ENCODE peak calls at places on chromosomes 5 and 9, in six cellular contexts. One of them, this sample, is unnamed.

GRCh38 chr9:21174671-21175070 is 8.2 kb upstream of the IFNA21 start:
- DNase-seq in astrocyte: no peak
- DNase-seq in stomach: no peak
- DNase-seq in stimulated activated CD4-positive, alpha-beta T cell treated with anti-CD3 and anti-CD28 coated beads, TNF-alpha, amount 100 ng/mL, for 4 hours: no peak
- DNase-seq in RPMI7951: peak
- DNase-seq in T-helper 2 cell: no peak
- DNase-seq in this sample: no peak

GRCh38 chr5:416636-416960 is 26.4 kb upstream of the EXOC3 start:
- DNase-seq in astrocyte: no peak
- DNase-seq in stomach: no peak
- DNase-seq in stimulated activated CD4-positive, alpha-beta T cell treated with anti-CD3 and anti-CD28 coated beads, TNF-alpha, amount 100 ng/mL, for 4 hours: no peak
- DNase-seq in RPMI7951: no peak
- DNase-seq in T-helper 2 cell: no peak
- DNase-seq in this sample: no peak

GRCh38 chr9:27470291-27470805 is 53.7 kb upstream of the IFNK start:
- DNase-seq in astrocyte: no peak
- DNase-seq in stomach: no peak
- DNase-seq in stimulated activated CD4-positive, alpha-beta T cell treated with anti-CD3 and anti-CD28 coated beads, TNF-alpha, amount 100 ng/mL, for 4 hours: no peak
- DNase-seq in RPMI7951: no peak
- DNase-seq in T-helper 2 cell: no peak
- DNase-seq in this sample: no peak

GRCh38 chr9:114364123-114364522 is 23.7 kb downstream of the AKNA start:
- DNase-seq in astrocyte: peak
- DNase-seq in stomach: no peak
- DNase-seq in stimulated activated CD4-positive, alpha-beta T cell treated with anti-CD3 and anti-CD28 coated beads, TNF-alpha, amount 100 ng/mL, for 4 hours: no peak
- DNase-seq in RPMI7951: peak
- DNase-seq in T-helper 2 cell: no peak
- DNase-seq in this sample: no peak

GRCh38 chr9:113222482-113222841 is 1.1 kb downstream of the SLC31A1 start:
- DNase-seq in astrocyte: no peak
- DNase-seq in stomach: no peak
- DNase-seq in stimulated activated CD4-positive, alpha-beta T cell treated with anti-CD3 and anti-CD28 coated beads, TNF-alpha, amount 100 ng/mL, for 4 hours: no peak
- DNase-seq in RPMI7951: peak
- DNase-seq in T-helper 2 cell: no peak
- DNase-seq in this sample: no peak

GRCh38 chr9:37902131-37902530 is 1.8 kb downstream of the SLC25A51 start:
- DNase-seq in astrocyte: no peak
- DNase-seq in stomach: no peak
- DNase-seq in stimulated activated CD4-positive, alpha-beta T cell treated with anti-CD3 and anti-CD28 coated beads, TNF-alpha, amount 100 ng/mL, for 4 hours: no peak
- DNase-seq in RPMI7951: no peak
- DNase-seq in T-helper 2 cell: no peak
- DNase-seq in this sample: no peak

GRCh38 chr5:132017738-132018625 is 6.5 kb upstream of the ACSL6 start:
- DNase-seq in astrocyte: no peak
- DNase-seq in stomach: no peak
- DNase-seq in stimulated activated CD4-positive, alpha-beta T cell treated with anti-CD3 and anti-CD28 coated beads, TNF-alpha, amount 100 ng/mL, for 4 hours: no peak
- DNase-seq in RPMI7951: no peak
- DNase-seq in T-helper 2 cell: no peak
- DNase-seq in this sample: no peak

GRCh38 chr5:100840769-100841168 is 62.3 kb downstream of the ST8SIA4 start:
- DNase-seq in astrocyte: no peak
- DNase-seq in stomach: no peak
- DNase-seq in stimulated activated CD4-positive, alpha-beta T cell treated with anti-CD3 and anti-CD28 coated beads, TNF-alpha, amount 100 ng/mL, for 4 hours: no peak
- DNase-seq in RPMI7951: no peak
- DNase-seq in T-helper 2 cell: no peak
- DNase-seq in this sample: no peak

GRCh38 chr5:132411382-132411925 is 41.9 kb downstream of the SLC22A5 start:
- DNase-seq in astrocyte: no peak
- DNase-seq in stomach: peak
- DNase-seq in stimulated activated CD4-positive, alpha-beta T cell treated with anti-CD3 and anti-CD28 coated beads, TNF-alpha, amount 100 ng/mL, for 4 hours: peak
- DNase-seq in RPMI7951: no peak
- DNase-seq in T-helper 2 cell: no peak
- DNase-seq in this sample: peak

GRCh38 chr9:25537857-25538256 is 140.4 kb downstream of the TUSC1 start:
- DNase-seq in astrocyte: no peak
- DNase-seq in stomach: no peak
- DNase-seq in stimulated activated CD4-positive, alpha-beta T cell treated with anti-CD3 and anti-CD28 coated beads, TNF-alpha, amount 100 ng/mL, for 4 hours: no peak
- DNase-seq in RPMI7951: no peak
- DNase-seq in T-helper 2 cell: no peak
- DNase-seq in this sample: no peak

GRCh38 chr9:69645488-69645887 is 26.7 kb downstream of the APBA1 start:
- DNase-seq in astrocyte: no peak
- DNase-seq in stomach: peak
- DNase-seq in stimulated activated CD4-positive, alpha-beta T cell treated with anti-CD3 and anti-CD28 coated beads, TNF-alpha, amount 100 ng/mL, for 4 hours: no peak
- DNase-seq in RPMI7951: no peak
- DNase-seq in T-helper 2 cell: no peak
- DNase-seq in this sample: peak

GRCh38 chr9:37097294-37097693 is 23.1 kb upstream of the ZCCHC7 start:
- DNase-seq in astrocyte: no peak
- DNase-seq in stomach: no peak
- DNase-seq in stimulated activated CD4-positive, alpha-beta T cell treated with anti-CD3 and anti-CD28 coated beads, TNF-alpha, amount 100 ng/mL, for 4 hours: no peak
- DNase-seq in RPMI7951: no peak
- DNase-seq in T-helper 2 cell: no peak
- DNase-seq in this sample: no peak

This sample was measured in prostate gland.